ENCODE peak calls at places on chromosomes 1 and 21, in ten cellular contexts. H, Q, L, C, Y, Z, J, X, G and I are unnamed samples.

GRCh38 chr21:42071146-42071737 is at the start of gene UMODL1:
- DNase-seq in C (no peak), L (no peak), G (no peak), Z (no peak), Q (no peak), Y (no peak), X (no peak), J (no peak), H (no peak), I (no peak)

GRCh38 chr21:37974081-37974480 is 57.8 kb upstream of the KCNJ6 start:
- DNase-seq in X (no peak), H (no peak), G (no peak), Y (no peak), Q (no peak), J (no peak), L (no peak), C (no peak), Z (no peak), I (no peak)

GRCh38 chr1:246540738-246541491 is 25.1 kb downstream of the TFB2M start:
- DNase-seq in X (no peak), Z (no peak), Q (no peak), C (no peak), H (no peak), J (no peak), G (no peak), Y (no peak), L (no peak), I (no peak)

GRCh38 chr1:161307230-161307768 is 2.5 kb downstream of the MPZ start:
- DNase-seq in C (no peak), L (no peak), Y (no peak), G (no peak), J (peak; percentile 37), Q (peak; percentile 60), Z (no peak), H (peak; percentile 83), X (no peak), I (no peak)

GRCh38 chr1:94014087-94014486 is 104.9 kb upstream of the GCLM start:
- DNase-seq in G (no peak), Z (no peak), C (no peak), Y (no peak), J (no peak), L (no peak), Q (no peak), X (no peak), H (no peak), I (no peak)

GRCh38 chr1:184563308-184563707 is 176.5 kb downstream of the C1orf21 start:
- DNase-seq in Z (no peak), C (no peak), G (no peak), Y (no peak), Q (no peak), L (no peak), H (peak; percentile 47), X (no peak), J (peak; percentile 20), I (no peak)

GRCh38 chr1:24277420-24278169 is 41.6 kb upstream of the GRHL3 start:
- DNase-seq in Y (no peak), Q (no peak), L (no peak), J (peak; percentile 62), C (no peak), H (no peak), Z (peak; percentile 17), X (no peak), G (no peak), I (no peak)

GRCh38 chr1:50348449-50349241 is 74.6 kb downstream of the DMRTA2 start:
- DNase-seq in J (peak; percentile 54), G (peak; percentile 15), L (peak; percentile 65), Z (peak; percentile 35), X (peak; percentile 93), Q (peak; percentile 53), C (peak; percentile 71), Y (peak; percentile 85), H (peak; percentile 66), I (peak; percentile 33)

GRCh38 chr1:2111674-2112035 is 61.4 kb downstream of the PRKCZ start:
- DNase-seq in C (no peak), L (no peak), Q (no peak), J (no peak), H (no peak), Z (no peak), X (no peak), G (no peak), Y (no peak), I (no peak)

GRCh38 chr1:96416690-96417444 is 304.7 kb upstream of the PTBP2 start:
- DNase-seq in Y (no peak), G (no peak), X (no peak), Z (no peak), C (no peak), Q (no peak), H (peak; percentile 73), J (no peak), L (no peak), I (no peak)

GRCh38 chr1:41006942-41007865 is 14.3 kb downstream of the SLFNL1 start:
- DNase-seq in X (no peak), G (no peak), Z (no peak), H (no peak), J (no peak), L (peak; percentile 55), Y (no peak), Q (no peak), C (no peak), I (peak; percentile 91)

GRCh38 chr1:234699795-234700665 is 90.1 kb upstream of the IRF2BP2 start:
- DNase-seq in X (no peak), J (peak; percentile 58), G (no peak), L (peak; percentile 77), C (peak; percentile 97), Q (peak; percentile 62), H (peak; percentile 95), Y (no peak), Z (no peak), I (no peak)

GRCh38 chr1:114585221-114585620 is 3.8 kb upstream of the BCAS2 start:
- DNase-seq in L (no peak), G (no peak), H (no peak), Z (no peak), C (no peak), Y (no peak), Q (no peak), J (no peak), X (no peak), I (no peak)

GRCh38 chr1:17540255-17541001 is 930 bp downstream of the ARHGEF10L start:
- DNase-seq in C (peak; percentile 84), X (peak; percentile 97), Z (no peak), Y (peak; percentile 87), H (peak; percentile 44), L (peak; percentile 86), Q (peak; percentile 46), J (no peak), G (no peak), I (no peak)

GRCh38 chr1:17538010-17538409 is 1.5 kb upstream of the ARHGEF10L start:
- DNase-seq in Z (no peak), Y (no peak), L (no peak), G (no peak), Q (no peak), J (no peak), H (peak; percentile 40), C (no peak), X (no peak), I (no peak)

GRCh38 chr1:17539526-17540254 is at the start of gene ARHGEF10L:
- DNase-seq in Y (peak; percentile 74), Z (no peak), X (no peak), J (no peak), Q (peak; percentile 22), C (no peak), L (no peak), G (no peak), H (peak; percentile 39), I (no peak)

GRCh38 chr1:17538428-17539130 is 919 bp upstream of the ARHGEF10L start:
- DNase-seq in C (peak; percentile 84), Z (no peak), H (peak; percentile 87), X (peak; percentile 94), Q (no peak), J (no peak), Y (peak; percentile 94), L (peak; percentile 83), G (no peak), I (no peak)

DNA sequence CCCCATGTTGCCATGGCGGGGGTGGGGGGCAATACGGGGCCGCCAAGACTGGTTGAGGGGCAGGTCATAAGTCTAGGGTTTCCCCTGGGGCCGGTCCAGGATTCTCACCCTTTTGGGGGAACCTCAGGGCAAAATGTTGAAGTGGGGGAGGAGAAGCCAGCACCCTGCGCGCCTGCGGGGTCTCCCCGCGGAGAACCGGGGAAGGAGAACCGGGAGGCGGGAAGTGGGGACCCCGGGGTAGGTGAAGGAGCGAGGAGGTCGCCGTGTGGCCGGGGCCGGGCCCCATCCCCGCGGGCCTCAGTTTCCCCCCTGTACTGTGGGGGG is 334 bp upstream of the ARHGEF10L start:
- DNase-seq in Q (no peak), Y (no peak), G (no peak), C (no peak), X (no peak), Z (no peak), L (no peak), J (no peak), H (no peak), I (no peak)
- H3K27ac ChIP-seq in Q (peak overlapping the region; percentile 78), Y (no peak overlapping the region), G (no peak overlapping the region), C (peak overlapping the region; percentile 71), X (peak overlapping the region; percentile 2), Z (no peak overlapping the region), L (peak overlapping the region; percentile 97), J (no peak overlapping the region), H (no peak overlapping the region), I (no peak overlapping the region)

DNA sequence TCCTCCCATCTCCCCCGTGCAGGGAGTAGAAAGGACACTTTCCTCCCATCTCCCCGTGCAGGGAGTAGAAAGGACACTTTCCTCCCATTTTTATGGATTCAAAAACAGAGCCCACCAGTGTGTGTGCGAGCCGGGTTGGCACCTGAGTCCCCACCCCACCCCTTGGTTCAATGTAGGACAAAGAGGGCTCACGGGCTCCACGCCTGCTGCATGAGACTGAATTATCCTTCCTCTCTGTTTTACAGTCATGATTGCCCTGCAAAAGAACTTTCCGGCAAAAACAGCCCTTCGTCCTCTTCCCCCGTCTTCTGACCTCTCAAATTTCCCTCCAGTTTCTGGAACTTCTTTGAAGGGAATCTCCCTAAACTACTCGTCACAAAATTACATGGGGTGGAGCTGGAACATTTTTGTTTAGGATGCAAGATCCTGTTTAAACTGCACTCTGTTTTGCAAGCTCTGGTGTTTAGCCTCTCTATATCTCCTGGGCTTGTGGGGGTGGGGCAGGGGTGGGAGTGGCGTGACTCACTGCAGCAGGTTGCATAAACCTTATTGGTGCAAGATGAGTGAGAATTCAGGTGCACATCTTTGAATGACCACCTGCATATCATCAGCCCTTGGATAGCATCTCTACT is 99.8 kb downstream of the PSMG1 start:
- DNase-seq in H (peak; percentile 54), Z (no peak), L (peak; percentile 74), J (no peak), G (no peak), C (no peak), Q (no peak), Y (no peak), X (no peak), I (no peak)
- H3K27ac ChIP-seq in H (no peak overlapping the region), Z (no peak overlapping the region), L (peak overlapping the region; percentile 54), J (no peak overlapping the region), G (no peak overlapping the region), C (no peak overlapping the region), Q (no peak overlapping the region), Y (no peak overlapping the region), X (no peak overlapping the region), I (no peak overlapping the region)

GRCh38 chr1:108556501-108556900 is 3.4 kb upstream of the EEIG2 start:
- DNase-seq in G (no peak), Y (no peak), Z (no peak), X (no peak), J (no peak), Q (peak; percentile 8), H (no peak), C (no peak), L (no peak), I (no peak)
- H3K27ac ChIP-seq in G (no peak overlapping the region), Y (no peak overlapping the region), Z (no peak overlapping the region), X (no peak overlapping the region), J (no peak overlapping the region), Q (no peak overlapping the region), H (no peak overlapping the region), C (no peak overlapping the region), L (no peak overlapping the region), I (no peak overlapping the region)

GRCh38 chr1:99644302-99645004 is 1.5 kb upstream of the PALMD start:
- DNase-seq in L (no peak), Q (no peak), X (no peak), H (peak; percentile 38), Y (no peak), J (no peak), Z (no peak), C (peak; percentile 55), G (no peak), I (no peak)
- H3K27ac ChIP-seq in L (no peak overlapping the region), Q (peak overlapping the region; percentile 84), X (no peak overlapping the region), H (no peak overlapping the region), Y (no peak overlapping the region), J (no peak overlapping the region), Z (peak overlapping the region; percentile 78), C (peak overlapping the region; percentile 43), G (no peak overlapping the region), I (peak overlapping the region; percentile 67)